ENCODE peak calls at places on chromosomes 11 and 22, in seven cellular contexts. B is HCT116, Z is fibroblast of mammary gland, A is OCI-LY7, X is GM12864, Q is endothelial cell, J is IMR-90. C is an unnamed sample.

GRCh38 chr11:7490054-7490453 is 4.7 kb downstream of the OLFML1 start:
- DNase-seq in Q (no peak), J (peak; percentile 18), B (no peak), A (no peak), Z (peak; percentile 80), X (no peak), C (no peak)

GRCh38 chr22:46056169-46057041 is 79.4 kb upstream of the WNT7B start:
- DNase-seq in X (no peak), Z (peak; percentile 52), J (no peak), B (no peak), Q (no peak), A (peak; percentile 35), C (no peak)

GRCh38 chr11:114501901-114502300 is 57.8 kb downstream of the NXPE1 start:
- DNase-seq in Z (no peak), Q (no peak), J (no peak), X (no peak), B (no peak), A (no peak), C (no peak)

GRCh38 chr11:19359425-19360000 is 118.8 kb upstream of the E2F8 start:
- DNase-seq in B (no peak), Z (peak; percentile 47), Q (no peak), J (peak; percentile 72), A (peak; percentile 25), X (no peak), C (no peak)

GRCh38 chr11:93861808-93862207 is 11.4 kb upstream of the VSTM5 start:
- DNase-seq in X (no peak), Q (no peak), B (no peak), A (peak; percentile 24), Z (peak; percentile 16), J (no peak), C (no peak)

GRCh38 chr22:35491908-35492380 is 48.7 kb upstream of the RASD2 start:
- DNase-seq in J (no peak), X (no peak), Q (no peak), B (peak; percentile 79), A (no peak), Z (no peak), C (no peak)

GRCh38 chr11:35083181-35084061 is 55.5 kb upstream of the CD44 start:
- DNase-seq in J (peak; percentile 98), Z (peak; percentile 99), A (peak; percentile 36), B (peak; percentile 46), Q (no peak), X (peak; percentile 77), C (peak; percentile 77)

GRCh38 chr22:37898441-37899181 is 7.5 kb upstream of the MICALL1 start:
- DNase-seq in A (no peak), J (no peak), X (no peak), Q (no peak), B (no peak), Z (no peak), C (no peak)

GRCh38 chr11:105042178-105042577 is 3.0 kb downstream of the CARD16 start:
- DNase-seq in Z (no peak), A (no peak), X (no peak), B (no peak), Q (no peak), J (no peak), C (no peak)

GRCh38 chr11:32790916-32791315 is 3.5 kb downstream of the CCDC73 start:
- DNase-seq in X (no peak), B (no peak), Q (no peak), Z (no peak), J (no peak), A (no peak), C (no peak)

GRCh38 chr11:32792111-32792947 is 2.1 kb downstream of the CCDC73 start:
- DNase-seq in X (no peak), J (no peak), Q (no peak), A (no peak), B (peak; percentile 4), Z (no peak), C (no peak)

GRCh38 chr11:32796425-32796824 is 2.0 kb upstream of the CCDC73 start:
- DNase-seq in A (no peak), X (no peak), J (no peak), Z (no peak), Q (no peak), B (no peak), C (no peak)

GRCh38 chr11:32794439-32794838 is at the start of gene CCDC73:
- DNase-seq in Z (no peak), X (no peak), Q (no peak), B (no peak), J (no peak), A (no peak), C (no peak)

DNA sequence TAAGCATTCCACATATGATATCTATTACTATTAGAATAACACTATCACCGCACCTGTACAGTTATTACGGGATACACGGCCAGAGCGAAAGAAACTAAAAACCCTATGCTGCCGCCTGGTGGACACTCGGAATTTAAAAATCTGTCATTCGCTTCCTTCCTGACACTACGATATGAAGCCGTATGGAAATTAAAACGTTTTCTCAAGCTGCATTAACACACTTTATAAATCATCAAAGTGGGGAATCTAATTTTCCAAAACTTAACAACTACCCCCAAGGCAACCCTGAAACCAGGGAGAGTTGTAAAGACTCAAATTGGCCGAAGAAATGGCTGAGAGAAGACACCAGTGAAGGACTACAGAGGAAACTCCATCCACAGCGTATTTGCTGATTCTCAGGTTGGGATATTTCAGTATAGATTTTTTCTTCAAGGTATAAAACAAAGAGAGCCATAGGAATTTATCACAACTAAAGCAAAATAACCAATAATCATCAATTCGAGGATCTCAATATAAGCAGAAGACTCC is 1.4 kb downstream of the CCDC73 start:
- DNase-seq in A (peak; percentile 56), Z (peak; percentile 36), J (peak; percentile 27), X (peak; percentile 21), B (peak; percentile 35), Q (peak; percentile 60), C (peak; percentile 55)
- TF ChIP-seq CTCF in A (peak; percentile 94), Z (peak; percentile 70), J (peak; percentile 57), X (peak; percentile 66), B (peak; percentile 84), Q (peak; percentile 92), C (peak; percentile 54)

GRCh38 chr22:17164392-17165024 is 5.4 kb upstream of the HDHD5 start:
- DNase-seq in A (no peak), X (no peak), B (peak; percentile 37), J (no peak), Z (peak; percentile 14), Q (no peak), C (no peak)
- TF ChIP-seq CTCF in A (peak; percentile 46), X (peak; percentile 15), B (peak; percentile 33), J (peak; percentile 18), Z (peak; percentile 38), Q (peak; percentile 51), C (no peak)

GRCh38 chr11:89503422-89503821 is 12.2 kb upstream of the NOX4 start:
- DNase-seq in A (no peak), J (no peak), Q (no peak), X (no peak), Z (no peak), B (no peak), C (no peak)

GRCh38 chr11:89495951-89496350 is 4.8 kb upstream of the NOX4 start:
- DNase-seq in J (peak; percentile 93), X (no peak), A (no peak), Q (no peak), Z (peak; percentile 82), B (no peak), C (no peak)

GRCh38 chr11:89504270-89504669 is 13.1 kb upstream of the NOX4 start:
- DNase-seq in Q (no peak), J (no peak), X (no peak), Z (no peak), B (no peak), A (no peak), C (no peak)

DNA sequence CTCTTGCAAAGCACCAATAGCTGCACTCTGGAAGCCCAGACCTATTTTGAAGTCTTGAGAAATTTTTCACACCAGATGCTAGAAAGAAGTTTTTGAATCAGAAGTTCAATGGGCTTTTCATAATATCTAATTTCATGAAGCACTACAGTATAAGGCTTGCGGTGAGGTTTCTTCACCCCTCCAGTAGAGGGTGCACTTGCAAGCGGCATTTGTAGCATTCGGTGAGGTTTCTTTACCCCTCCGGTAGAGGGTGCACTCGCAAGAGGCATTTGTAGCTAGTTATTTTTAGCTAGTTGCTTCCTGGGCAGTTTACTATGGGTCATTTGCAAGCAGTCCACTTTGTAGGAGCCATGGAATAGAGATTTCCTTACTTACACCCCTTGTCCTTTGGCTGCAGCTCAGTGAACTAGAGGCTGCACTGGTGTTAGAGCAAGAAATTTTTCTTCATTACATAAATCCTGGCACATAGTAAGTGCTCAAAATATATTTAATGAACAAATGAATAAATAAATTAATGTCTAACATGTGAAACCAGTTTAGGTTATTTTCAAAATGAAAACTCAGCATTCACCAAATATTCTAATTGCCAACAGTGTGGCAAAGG is 7.8 kb upstream of the NOX4 start:
- DNase-seq in J (no peak), A (no peak), Z (no peak), Q (no peak), B (peak; percentile 13), X (no peak), C (no peak)
- TF ChIP-seq CTCF in J (no peak), A (peak; percentile 70), Z (peak; percentile 16), Q (peak; percentile 62), B (peak; percentile 97), X (peak; percentile 33), C (no peak)

DNA sequence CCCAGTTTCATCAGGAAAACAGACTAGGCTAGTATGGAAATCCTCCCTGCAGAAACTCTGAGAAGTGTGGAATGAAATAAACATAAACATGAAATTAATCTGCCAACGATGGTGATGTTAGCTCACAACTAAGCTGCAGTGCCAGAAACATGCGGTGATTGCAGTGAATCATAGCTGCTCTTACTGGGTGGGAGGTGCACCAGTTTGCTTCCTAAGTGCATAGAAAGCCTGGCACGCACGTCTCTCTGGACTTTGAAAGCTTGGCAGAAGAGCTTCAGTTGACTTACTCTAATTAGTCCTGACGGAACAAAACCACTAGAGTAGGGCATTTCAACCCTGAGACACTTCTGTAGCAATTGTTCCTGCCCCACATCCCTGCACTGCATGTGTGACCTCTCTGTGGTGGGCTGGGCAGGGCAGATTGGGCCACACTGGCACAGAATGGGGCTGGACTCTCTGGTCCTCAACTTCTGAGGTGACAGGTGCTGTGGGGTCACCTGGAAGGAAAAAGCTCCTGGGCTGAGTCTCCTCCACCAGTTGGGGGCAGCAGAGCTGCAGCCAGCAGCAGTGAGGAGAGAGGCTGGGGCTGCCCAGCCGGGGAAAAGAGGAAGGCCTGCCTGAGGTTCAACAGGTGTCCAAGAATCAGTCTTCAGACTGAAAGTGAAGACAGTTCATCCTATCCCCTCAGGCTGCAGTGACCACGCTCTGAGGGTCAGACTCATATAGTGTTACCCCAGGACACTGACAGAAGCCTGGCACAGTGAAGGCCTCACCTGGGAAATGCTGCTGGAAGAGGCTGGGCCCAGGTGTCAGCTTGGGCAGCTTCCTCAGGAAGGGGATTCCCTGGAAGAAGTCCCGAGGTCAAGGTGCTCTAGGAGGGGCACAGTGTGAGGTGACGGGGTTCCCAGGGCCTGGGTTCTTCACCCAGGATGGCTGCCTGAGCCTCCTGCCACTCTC is 40.5 kb downstream of the GGTLC2 start:
- DNase-seq in Z (peak; percentile 88), Q (peak; percentile 57), X (peak; percentile 39), B (no peak), A (peak; percentile 86), J (peak; percentile 88), C (peak; percentile 67)
- TF ChIP-seq CTCF in Z (peak; percentile 52), Q (peak; percentile 33), X (peak; percentile 86), B (peak; percentile 32), A (peak; percentile 93), J (peak; percentile 26), C (peak; percentile 69)

GRCh38 chr22:17366830-17367229 is 2.4 kb upstream of the CECR2 start:
- DNase-seq in A (peak; percentile 67), X (no peak), Z (no peak), J (no peak), Q (peak; percentile 70), B (peak; percentile 18), C (peak; percentile 41)
- TF ChIP-seq CTCF in A (peak; percentile 76), X (peak; percentile 37), Z (peak; percentile 12), J (no peak), Q (no peak), B (no peak), C (peak; percentile 15)

C was measured in GM10248.